ENCODE peak calls at places on chromosomes 16 and 17, in seven cellular contexts. S is neural progenitor cell; K is GM12865; I is fibroblast of the aortic adventitia; P is CD4-positive, alpha-beta T cell; B is right lobe of liver; F is mucosa of descending colon. H is an unnamed sample.

GRCh38 chr17:3890082-3890892 is 2.6 kb downstream of the CAMKK1 start:
- DNase-seq in F (peak; percentile 60), K (no peak), S (no peak), I (peak; percentile 83), P (no peak), B (no peak), H (no peak)

GRCh38 chr16:57589374-57589773 is 39.1 kb upstream of the ADGRG1 start:
- DNase-seq in B (no peak), F (no peak), I (no peak), K (no peak), P (no peak), S (no peak), H (no peak)

GRCh38 chr16:17397499-17397891 is 73.3 kb downstream of the XYLT1 start:
- DNase-seq in K (no peak), I (peak; percentile 46), P (no peak), B (no peak), F (no peak), S (no peak), H (no peak)

GRCh38 chr16:50607447-50607846 is 59.3 kb downstream of the NKD1 start:
- DNase-seq in F (no peak), K (no peak), P (no peak), S (no peak), B (no peak), I (no peak), H (no peak)

GRCh38 chr17:31112001-31112661 is 17.4 kb downstream of the NF1 start:
- DNase-seq in K (no peak), F (no peak), I (no peak), P (no peak), S (no peak), B (no peak), H (no peak)

GRCh38 chr16:23962001-23962400 is 126.2 kb downstream of the PRKCB start:
- DNase-seq in B (no peak), K (no peak), S (no peak), P (no peak), I (no peak), F (no peak), H (no peak)

GRCh38 chr16:57663917-57664661 is 4.0 kb upstream of the ADGRG3 start:
- DNase-seq in P (no peak), B (no peak), I (no peak), K (no peak), F (no peak), S (no peak), H (no peak)

GRCh38 chr17:81511800-81512559 is 619 bp downstream of the ACTG1 start:
- DNase-seq in S (no peak), K (no peak), B (peak; percentile 55), P (peak; percentile 48), F (peak; percentile 63), I (no peak), H (no peak)

GRCh38 chr17:8188408-8188839 is 1.6 kb downstream of the BORCS6 start:
- DNase-seq in S (no peak), F (peak; percentile 57), P (no peak), B (peak; percentile 64), K (no peak), I (no peak), H (no peak)

GRCh38 chr16:89722392-89723278 is 1.3 kb downstream of the ZNF276 start:
- DNase-seq in I (peak; percentile 31), P (peak; percentile 74), F (peak; percentile 92), S (peak; percentile 43), B (no peak), K (peak; percentile 93), H (no peak)

GRCh38 chr16:49346459-49346858 is 27.1 kb upstream of the C16orf78 start:
- DNase-seq in S (no peak), I (no peak), P (no peak), F (no peak), B (no peak), K (no peak), H (no peak)

GRCh38 chr16:74249281-74249680 is 47.3 kb upstream of the PSMD7 start:
- DNase-seq in B (no peak), P (no peak), I (no peak), S (no peak), K (peak; percentile 10), F (no peak), H (no peak)

GRCh38 chr17:72419866-72420774 is 299.3 kb downstream of the SOX9 start:
- DNase-seq in F (no peak), K (peak; percentile 94), B (no peak), I (no peak), P (no peak), S (no peak), H (no peak)

GRCh38 chr17:75455896-75456416 is 479 bp upstream of the TMEM94 start:
- DNase-seq in K (no peak), S (no peak), P (no peak), I (no peak), F (peak; percentile 42), B (no peak), H (no peak)

GRCh38 chr17:75459246-75459589 is 2.8 kb downstream of the TMEM94 start:
- DNase-seq in B (no peak), S (no peak), I (no peak), K (no peak), F (no peak), P (no peak), H (no peak)

GRCh38 chr17:75456417-75457046 is at the start of gene TMEM94:
- DNase-seq in S (peak; percentile 99), K (peak; percentile 98), P (peak; percentile 87), F (peak; percentile 93), B (peak; percentile 96), I (peak; percentile 99), H (peak; percentile 87)

GRCh38 chr17:75459590-75460267 is 3.3 kb downstream of the TMEM94 start:
- DNase-seq in F (peak; percentile 48), P (no peak), B (no peak), S (no peak), I (no peak), K (peak; percentile 63), H (no peak)

GRCh38 chr17:75457047-75457654 is 716 bp downstream of the TMEM94 start:
- DNase-seq in S (peak; percentile 73), F (peak; percentile 53), B (no peak), P (peak; percentile 34), K (peak; percentile 20), I (peak; percentile 54), H (peak; percentile 41)
- TF ChIP-seq CTCF in S (no peak), F (no peak), B (no peak), P (no peak), K (no peak), I (no peak), H (no peak)

GRCh38 chr17:62045517-62045916 is 19.6 kb downstream of the MED13 start:
- DNase-seq in S (no peak), K (no peak), F (no peak), B (no peak), I (no peak), P (no peak), H (no peak)
- TF ChIP-seq CTCF in S (no peak), K (no peak), F (no peak), B (no peak), I (no peak), P (no peak), H (no peak)

GRCh38 chr17:82876149-82876548 is 36.3 kb upstream of the ZNF750 start:
- DNase-seq in B (no peak), I (peak; percentile 22), S (no peak), F (peak; percentile 26), P (no peak), K (no peak), H (no peak)

GRCh38 chr17:82879241-82879640 is 39.4 kb upstream of the ZNF750 start:
- DNase-seq in I (no peak), B (no peak), K (no peak), P (no peak), F (peak; percentile 15), S (no peak), H (no peak)

GRCh38 chr17:82875418-82875856 is 35.6 kb upstream of the ZNF750 start:
- DNase-seq in I (no peak), P (no peak), B (no peak), S (peak; percentile 67), K (no peak), F (peak; percentile 19), H (peak; percentile 56)

GRCh38 chr17:82878545-82878944 is 38.7 kb upstream of the ZNF750 start:
- DNase-seq in S (no peak), K (no peak), F (no peak), I (no peak), B (no peak), P (no peak), H (no peak)

GRCh38 chr17:82876602-82877391 is 37.0 kb upstream of the ZNF750 start:
- DNase-seq in K (no peak), P (no peak), I (peak; percentile 84), B (peak; percentile 71), F (peak; percentile 76), S (peak; percentile 71), H (peak; percentile 52)
- TF ChIP-seq CTCF in K (no peak), P (no peak), I (peak; percentile 75), B (peak; percentile 44), F (no peak), S (peak; percentile 47), H (no peak)

GRCh38 chr17:63116228-63116627 is 150.2 kb downstream of the TANC2 start:
- DNase-seq in K (no peak), F (no peak), B (no peak), P (no peak), I (no peak), S (peak; percentile 59), H (no peak)
- TF ChIP-seq CTCF in K (no peak), F (no peak), B (no peak), P (no peak), I (no peak), S (peak; percentile 59), H (no peak)

GRCh38 chr16:28553776-28554633 is at the start of gene SGF29:
- DNase-seq in P (peak; percentile 93), I (peak; percentile 96), F (peak; percentile 93), B (peak; percentile 94), K (peak; percentile 96), S (peak; percentile 97), H (peak; percentile 87)
- TF ChIP-seq CTCF in P (peak; percentile 34), I (peak; percentile 21), F (peak; percentile 16), B (peak; percentile 5), K (peak; percentile 27), S (peak; percentile 49), H (no peak)

DNA sequence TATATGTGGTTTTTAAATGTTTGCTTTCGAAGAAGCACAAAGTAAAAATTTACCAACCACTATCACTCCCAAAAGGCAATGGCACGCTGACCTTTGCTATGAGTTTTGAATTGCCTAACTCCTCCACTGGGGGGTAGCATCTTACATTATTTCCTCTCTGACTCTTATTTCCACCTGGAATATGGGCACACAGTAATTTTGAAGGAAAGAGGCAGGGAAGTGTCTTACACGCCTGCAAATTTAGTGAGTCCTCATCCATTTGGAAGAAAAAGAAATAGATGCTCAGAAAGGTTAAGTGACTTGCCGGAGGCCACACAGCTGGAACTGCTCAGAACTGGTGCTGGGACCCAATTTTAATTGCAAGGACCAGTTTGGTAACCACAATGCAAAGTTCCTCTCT is 29.9 kb upstream of the IRX6 start:
- DNase-seq in P (no peak), B (no peak), F (no peak), S (no peak), I (no peak), K (no peak), H (no peak)
- TF ChIP-seq CTCF in P (no peak), B (no peak), F (no peak), S (peak; percentile 35), I (no peak), K (no peak), H (no peak)